ENCODE peak calls at places on chromosomes 13 and 19, in six cellular contexts. K is heart left ventricle, B is cardiac muscle cell, E is suprapubic skin, T is heart right ventricle, L is left ventricle myocardium inferior. D is an unnamed sample.

GRCh38 chr19:51751655-51752054 is at the start of gene FPR1:
- DNase-seq in K (no peak), B (peak; percentile 74), E (peak; percentile 23), T (no peak), L (no peak), D (no peak)

GRCh38 chr13:107937841-107938240 is 277.5 kb downstream of the LIG4 start:
- DNase-seq in K (no peak), B (no peak), E (no peak), T (no peak), L (no peak), D (no peak)

GRCh38 chr13:110119943-110120905 is 186.7 kb downstream of the COL4A1 start:
- DNase-seq in K (no peak), B (no peak), E (no peak), T (no peak), L (no peak), D (no peak)

GRCh38 chr13:76667551-76667950 is 218.7 kb downstream of the KCTD12 start:
- DNase-seq in K (no peak), B (peak; percentile 84), E (no peak), T (no peak), L (no peak), D (peak; percentile 18)

GRCh38 chr19:14094854-14095253 is 4.3 kb upstream of the SAMD1 start:
- DNase-seq in K (no peak), B (no peak), E (no peak), T (no peak), L (no peak), D (no peak)

GRCh38 chr13:26112843-26113242 is 61.0 kb upstream of the SHISA2 start:
- DNase-seq in K (no peak), B (peak; percentile 2), E (no peak), T (no peak), L (no peak), D (no peak)

GRCh38 chr19:29992233-29992867 is 50.3 kb downstream of the URI1 start:
- DNase-seq in K (no peak), B (no peak), E (no peak), T (no peak), L (no peak), D (no peak)

GRCh38 chr13:113608246-113608635 is 23.7 kb downstream of the TFDP1 start:
- DNase-seq in K (no peak), B (no peak), E (no peak), T (no peak), L (no peak), D (no peak)

GRCh38 chr13:46184277-46184699 is 2.3 kb upstream of the LCP1 start:
- DNase-seq in K (no peak), B (peak; percentile 28), E (no peak), T (peak; percentile 23), L (peak; percentile 22), D (peak; percentile 27)

GRCh38 chr13:60584976-60585375 is 188.0 kb downstream of the TDRD3 start:
- DNase-seq in K (no peak), B (peak; percentile 43), E (no peak), T (peak; percentile 11), L (no peak), D (no peak)

GRCh38 chr13:28719656-28720055 is 886 bp upstream of the SLC46A3 start:
- DNase-seq in K (no peak), B (peak; percentile 83), E (no peak), T (no peak), L (no peak), D (no peak)

GRCh38 chr13:91813255-91813654 is 414.8 kb downstream of the GPC5 start:
- DNase-seq in K (peak; percentile 38), B (peak; percentile 10), E (no peak), T (no peak), L (peak; percentile 18), D (no peak)

GRCh38 chr19:10662384-10663251 is 8.5 kb downstream of the ILF3 start:
- DNase-seq in K (peak; percentile 21), B (peak; percentile 59), E (no peak), T (no peak), L (no peak), D (no peak)

GRCh38 chr13:99033814-99034213 is 56.0 kb upstream of the DOCK9 start:
- DNase-seq in K (no peak), B (peak; percentile 52), E (no peak), T (no peak), L (no peak), D (no peak)

GRCh38 chr13:78241278-78241919 is 322.8 kb upstream of the EDNRB start:
- DNase-seq in K (no peak), B (peak; percentile 53), E (no peak), T (peak; percentile 14), L (peak; percentile 13), D (no peak)

GRCh38 chr19:42091300-42092266 is 15.6 kb downstream of the ZNF574 start:
- DNase-seq in K (no peak), B (peak; percentile 59), E (no peak), T (no peak), L (no peak), D (no peak)

GRCh38 chr13:21583496-21583895 is 20.5 kb downstream of the MICU2 start:
- DNase-seq in K (no peak), B (peak; percentile 76), E (no peak), T (no peak), L (no peak), D (no peak)

GRCh38 chr19:16293133-16294085 is 31.2 kb upstream of the KLF2 start:
- DNase-seq in K (peak; percentile 84), B (peak; percentile 100), E (peak; percentile 87), T (peak; percentile 62), L (peak; percentile 67), D (peak; percentile 75)

GRCh38 chr19:35752746-35753350 is 4.0 kb downstream of the HSPB6 start:
- DNase-seq in K (peak; percentile 31), B (no peak), E (no peak), T (no peak), L (no peak), D (no peak)

GRCh38 chr13:85710545-85710944 is 88.7 kb downstream of the SLITRK6 start:
- DNase-seq in K (no peak), B (no peak), E (no peak), T (no peak), L (no peak), D (no peak)

GRCh38 chr19:43504426-43505185 is at the start of gene PHLDB3:
- DNase-seq in K (peak; percentile 38), B (peak; percentile 26), E (no peak), T (peak; percentile 46), L (no peak), D (peak; percentile 46)

GRCh38 chr13:113657851-113658741 is at the start of gene ATP4B:
- DNase-seq in K (peak; percentile 15), B (no peak), E (peak; percentile 67), T (no peak), L (peak; percentile 13), D (no peak)

GRCh38 chr19:35507561-35507960 is 5.9 kb downstream of the DMKN start:
- DNase-seq in K (no peak), B (no peak), E (no peak), T (no peak), L (no peak), D (no peak)

GRCh38 chr19:47498561-47498960 is 14.5 kb upstream of the KPTN start:
- DNase-seq in K (no peak), B (no peak), E (no peak), T (no peak), L (no peak), D (no peak)

GRCh38 chr19:46416077-46416709 is 2.8 kb upstream of the CCDC8 start:
- DNase-seq in K (peak; percentile 93), B (peak; percentile 96), E (no peak), T (peak; percentile 91), L (peak; percentile 89), D (peak; percentile 91)

GRCh38 chr19:46423194-46423593 is 5.5 kb downstream of the PNMA8C start:
- DNase-seq in K (no peak), B (no peak), E (no peak), T (no peak), L (no peak), D (no peak)

GRCh38 chr19:46422344-46422743 is 6.4 kb downstream of the PNMA8C start:
- DNase-seq in K (no peak), B (no peak), E (no peak), T (no peak), L (no peak), D (no peak)

GRCh38 chr19:46420056-46420455 is 6.7 kb upstream of the CCDC8 start:
- DNase-seq in K (no peak), B (peak; percentile 32), E (no peak), T (no peak), L (no peak), D (no peak)
- H3K27ac ChIP-seq in K (no peak overlapping the region), B (no peak overlapping the region), E (no peak overlapping the region), T (no peak overlapping the region), L (no peak overlapping the region), D (no peak overlapping the region)

GRCh38 chr13:49259586-49259985 is 11.9 kb downstream of the CDADC1 start:
- DNase-seq in K (no peak), B (no peak), E (no peak), T (no peak), L (no peak), D (no peak)
- TF ChIP-seq CTCF in K (no peak), B (no peak), E (no peak), T (no peak), L (no peak), D (no peak)

GRCh38 chr19:15113245-15114152 is 6.3 kb downstream of the SYDE1 start:
- DNase-seq in K (no peak), B (no peak), E (no peak), T (no peak), L (no peak), D (no peak)
- H3K36me3 ChIP-seq in K (peaks cover 78% of the 10 kb centered on the region), B (peaks cover 59% of the 10 kb centered on the region), E (peaks cover 92% of the 10 kb centered on the region), T (peaks cover 88% of the 10 kb centered on the region), L (peaks cover 95% of the 10 kb centered on the region), D (peaks cover 16% of the 10 kb centered on the region)

DNA sequence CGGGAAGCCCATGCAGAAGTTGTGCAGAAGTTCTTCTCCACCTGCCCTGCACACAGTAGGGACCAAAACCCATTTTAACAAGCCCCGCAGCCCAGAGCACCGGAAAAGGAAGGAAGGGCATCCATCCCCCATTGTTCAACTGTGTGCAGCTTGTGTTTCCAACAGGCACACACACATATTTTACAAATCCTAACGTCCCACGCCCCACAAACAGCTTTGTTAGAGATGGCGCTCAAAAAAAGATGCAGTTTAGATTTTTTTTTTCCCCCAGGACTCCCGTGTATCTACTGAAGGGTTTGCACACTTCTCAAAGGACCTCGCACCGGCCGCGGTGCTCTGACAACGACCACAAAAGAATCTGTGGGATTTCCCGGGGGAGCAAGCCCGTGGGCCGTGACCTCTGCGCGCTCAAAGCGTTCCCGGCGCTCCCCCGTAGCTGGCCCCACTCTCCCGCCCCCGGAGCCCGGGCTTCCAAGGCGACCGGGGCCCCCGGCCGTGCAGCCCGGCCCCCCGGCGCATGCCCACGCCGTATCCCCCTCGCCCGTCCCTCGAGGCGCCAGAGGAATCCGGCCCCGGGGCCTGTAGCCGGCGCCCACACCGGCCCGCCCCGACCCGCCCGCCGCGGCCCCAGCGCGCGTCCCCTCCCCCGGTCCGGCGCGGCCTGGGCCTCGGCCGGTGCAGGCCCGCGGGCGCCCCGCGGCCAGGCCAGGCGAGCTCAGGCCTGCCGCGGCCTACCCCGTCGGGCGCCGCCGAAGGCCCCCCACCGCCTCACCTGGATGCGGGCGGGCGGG is 523 bp downstream of the ELAVL1 start:
- DNase-seq in K (no peak), B (peak; percentile 50), E (no peak), T (no peak), L (no peak), D (no peak)
- H3K27ac ChIP-seq in K (peak overlapping the region; percentile 67), B (peak overlapping the region; percentile 95), E (peak overlapping the region; percentile 87), T (peak overlapping the region; percentile 90), L (peak overlapping the region; percentile 87), D (peak overlapping the region; percentile 89)

GRCh38 chr13:31175847-31176536 is 14.3 kb upstream of the HSPH1 start:
- DNase-seq in K (no peak), B (no peak), E (no peak), T (no peak), L (no peak), D (no peak)
- TF ChIP-seq CTCF in K (no peak), B (no peak), E (no peak), T (no peak), L (no peak), D (no peak)

D was measured in body of pancreas.